ENCODE peak calls at places on chromosome 1, in six cellular contexts. O is progenitor cell of endocrine pancreas, S is MM.1S, P is PC-9, L is RWPE1, C is WTC11. M is an unnamed sample.

GRCh38 chr1:115408489-115409002 is 70.5 kb upstream of the NGF start:
- DNase-seq in O (no peak), S (no peak), P (no peak), L (no peak), C (no peak), M (no peak)

GRCh38 chr1:89955806-89956205 is 39.1 kb upstream of the ZNF326 start:
- DNase-seq in O (no peak), S (no peak), P (peak; percentile 43), L (no peak), C (no peak), M (no peak)

GRCh38 chr1:168752171-168752570 is 23.2 kb upstream of the DPT start:
- DNase-seq in O (no peak), S (no peak), P (peak; percentile 83), L (no peak), C (no peak), M (no peak)

GRCh38 chr1:25714532-25714931 is 85.5 kb upstream of the SELENON start:
- DNase-seq in O (no peak), S (no peak), P (no peak), L (no peak), C (no peak), M (no peak)

GRCh38 chr1:159196543-159196942 is 8.1 kb upstream of the ACKR1 start:
- DNase-seq in O (no peak), S (no peak), P (no peak), L (no peak), C (peak; percentile 41), M (no peak)

GRCh38 chr1:220182656-220183055 is 88.7 kb downstream of the IARS2 start:
- DNase-seq in O (no peak), S (no peak), P (no peak), L (no peak), C (no peak), M (no peak)

GRCh38 chr1:10665930-10666850 is 130.3 kb downstream of the CASZ1 start:
- DNase-seq in O (no peak), S (no peak), P (no peak), L (no peak), C (no peak), M (no peak)

GRCh38 chr1:92817137-92817697 is 14.6 kb upstream of the RPL5 start:
- DNase-seq in O (no peak), S (no peak), P (peak; percentile 79), L (no peak), C (no peak), M (no peak)

GRCh38 chr1:32780005-32780404 is 37.2 kb downstream of the YARS1 start:
- DNase-seq in O (no peak), S (no peak), P (no peak), L (no peak), C (no peak), M (no peak)

GRCh38 chr1:246454655-246455054 is 52.4 kb downstream of the SMYD3 start:
- DNase-seq in O (no peak), S (no peak), P (no peak), L (no peak), C (no peak), M (no peak)

GRCh38 chr1:41712081-41712480 is 206.6 kb downstream of the HIVEP3 start:
- DNase-seq in O (no peak), S (no peak), P (no peak), L (no peak), C (no peak), M (no peak)

GRCh38 chr1:222058249-222058648 is 316.4 kb upstream of the DUSP10 start:
- DNase-seq in O (no peak), S (no peak), P (no peak), L (no peak), C (no peak), M (no peak)

GRCh38 chr1:211965108-211965805 is 70.1 kb downstream of the INTS7 start:
- DNase-seq in O (no peak), S (no peak), P (no peak), L (no peak), C (no peak), M (no peak)

GRCh38 chr1:9816199-9816598 is 7.6 kb downstream of the CLSTN1 start:
- DNase-seq in O (no peak), S (no peak), P (no peak), L (no peak), C (no peak), M (no peak)

GRCh38 chr1:192235127-192235526 is 76.9 kb downstream of the RGS18 start:
- DNase-seq in O (no peak), S (no peak), P (no peak), L (no peak), C (no peak), M (no peak)

GRCh38 chr1:174898102-174898802 is 101.5 kb upstream of the CACYBP start:
- DNase-seq in O (no peak), S (no peak), P (no peak), L (no peak), C (no peak), M (no peak)

GRCh38 chr1:94310570-94311270 is 73.3 kb upstream of the ARHGAP29 start:
- DNase-seq in O (no peak), S (no peak), P (no peak), L (no peak), C (no peak), M (no peak)

GRCh38 chr1:225777058-225777582 is 506 bp upstream of the SRP9 start:
- DNase-seq in O (no peak), S (no peak), P (no peak), L (no peak), C (no peak), M (no peak)

GRCh38 chr1:55636691-55637090 is 421.5 kb upstream of the USP24 start:
- DNase-seq in O (no peak), S (no peak), P (no peak), L (no peak), C (no peak), M (no peak)

GRCh38 chr1:197951617-197952175 is 34.5 kb downstream of the LHX9 start:
- DNase-seq in O (no peak), S (no peak), P (no peak), L (no peak), C (no peak), M (no peak)

GRCh38 chr1:153629971-153630370 is 1.7 kb downstream of the S100A1 start:
- DNase-seq in O (no peak), S (no peak), P (no peak), L (no peak), C (no peak), M (no peak)

GRCh38 chr1:167130782-167131520 is 37.1 kb downstream of the STYXL2 start:
- DNase-seq in O (no peak), S (no peak), P (no peak), L (no peak), C (no peak), M (no peak)

GRCh38 chr1:26350701-26351590 is 3.0 kb downstream of the CRYBG2 start:
- DNase-seq in O (no peak), S (no peak), P (peak; percentile 68), L (no peak), C (no peak), M (no peak)

GRCh38 chr1:155175927-155176371 is 2.3 kb downstream of the TRIM46 start:
- DNase-seq in O (no peak), S (peak; percentile 42), P (no peak), L (no peak), C (no peak), M (no peak)

GRCh38 chr1:160544647-160545046 is 21.6 kb upstream of the SLAMF6 start:
- DNase-seq in O (no peak), S (peak; percentile 38), P (no peak), L (no peak), C (no peak), M (peak; percentile 45)
- TF ChIP-seq CTCF in O (peak; percentile 39), S (peak; percentile 74), P (peak; percentile 53), L (no peak), C (no peak), M (peak; percentile 42)

DNA sequence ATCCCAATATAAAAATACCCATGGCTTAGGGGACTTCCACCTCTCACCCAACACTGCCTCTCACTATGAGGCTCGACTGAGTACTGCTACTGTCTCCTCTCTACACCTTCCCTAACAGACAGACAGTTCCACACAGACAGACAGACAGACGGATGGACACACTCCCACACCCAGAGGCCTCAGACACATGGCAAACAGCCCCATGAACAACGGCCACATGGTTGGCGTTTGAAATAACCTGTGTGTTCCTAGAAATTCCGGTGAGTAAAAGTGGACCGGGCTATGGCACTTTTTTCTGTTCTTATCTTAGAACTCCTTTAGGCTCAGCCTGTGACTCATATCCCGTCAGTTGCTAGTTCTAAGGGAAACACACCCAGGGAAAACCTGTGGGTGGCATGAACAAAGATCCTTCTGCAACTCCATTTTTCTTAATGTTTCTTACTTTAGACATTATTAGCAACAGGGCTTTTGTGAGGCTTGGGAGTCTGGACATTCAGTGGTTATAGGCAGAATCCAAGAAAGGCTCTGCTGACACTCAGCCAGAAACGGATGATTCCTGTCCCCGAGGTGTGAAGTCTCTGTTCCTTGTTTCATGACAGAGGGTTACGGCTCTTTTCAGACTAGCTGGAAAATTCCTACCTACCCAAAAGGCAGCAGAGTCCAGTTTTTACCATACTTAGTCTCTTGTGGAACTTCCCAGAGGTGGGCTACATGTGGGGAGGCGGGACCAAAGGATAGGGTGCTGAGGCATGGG is 90.5 kb upstream of the TLR5 start:
- DNase-seq in O (no peak), S (no peak), P (peak; percentile 65), L (peak; percentile 89), C (no peak), M (no peak)
- TF ChIP-seq CTCF in O (no peak), S (no peak), P (no peak), L (no peak), C (no peak), M (no peak)

GRCh38 chr1:8315573-8316475 is 2.1 kb upstream of the SLC45A1 start:
- DNase-seq in O (no peak), S (no peak), P (no peak), L (no peak), C (peak; percentile 28), M (no peak)
- TF ChIP-seq CTCF in O (no peak), S (no peak), P (no peak), L (no peak), C (no peak), M (no peak)

GRCh38 chr1:53256744-53257453 is 18.6 kb upstream of the MAGOH start:
- DNase-seq in O (no peak), S (no peak), P (no peak), L (no peak), C (no peak), M (no peak)
- TF ChIP-seq CTCF in O (no peak), S (no peak), P (no peak), L (no peak), C (no peak), M (no peak)

DNA sequence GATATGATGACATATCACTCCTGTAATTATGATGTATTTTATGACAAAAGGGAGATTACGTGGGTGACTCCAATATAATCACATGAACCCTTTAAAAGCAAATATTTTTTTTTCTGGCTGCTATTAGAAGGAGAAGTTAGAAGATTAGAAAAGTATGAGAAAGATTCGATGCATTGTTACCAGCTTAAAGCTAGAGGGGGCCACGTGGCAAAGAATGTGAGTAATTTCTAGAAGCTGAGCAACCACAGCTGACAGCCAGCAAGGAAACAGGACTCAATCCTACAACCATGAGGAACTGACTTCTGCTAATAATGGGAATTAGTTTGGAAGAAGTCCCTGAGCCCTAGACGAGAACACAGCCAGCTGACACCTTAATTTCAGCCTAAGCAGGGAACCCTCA is 56.3 kb upstream of the C1orf87 start:
- DNase-seq in O (no peak), S (no peak), P (no peak), L (no peak), C (no peak), M (no peak)
- TF ChIP-seq CTCF in O (no peak), S (no peak), P (no peak), L (no peak), C (no peak), M (no peak)

M was measured in GM10248.